ENCODE peak calls at places on chromosomes 7 and 10, in six cellular contexts. Y is astrocyte of the spinal cord; U is A549; E is CD4-positive, alpha-beta T cell; K is Caco-2; A is fibroblast of mammary gland. I is an unnamed sample.

GRCh38 chr10:10804998-10805737 is 212.5 kb upstream of the CELF2 start:
- DNase-seq in Y (peak; percentile 70), A (peak; percentile 93), K (no peak), U (peak; percentile 4), E (no peak), I (no peak)

GRCh38 chr10:67259319-67259929 is 333.6 kb downstream of the LRRTM3 start:
- DNase-seq in Y (no peak), E (no peak), K (peak; percentile 68), A (no peak), U (no peak), I (no peak)

GRCh38 chr10:81135851-81136250 is 598.1 kb downstream of the SH2D4B start:
- DNase-seq in Y (no peak), A (no peak), E (no peak), K (no peak), U (no peak), I (peak; percentile 31)

GRCh38 chr10:79178614-79179403 is 110.0 kb downstream of the ZMIZ1 start:
- DNase-seq in Y (peak; percentile 85), U (no peak), K (no peak), A (peak; percentile 88), E (no peak), I (no peak)

GRCh38 chr10:70675496-70676161 is 3.3 kb downstream of the ADAMTS14 start:
- DNase-seq in K (no peak), A (no peak), Y (no peak), E (no peak), U (no peak), I (no peak)

GRCh38 chr7:66167773-66168367 is 37.3 kb upstream of the TPST1 start:
- DNase-seq in A (peak; percentile 84), K (no peak), Y (peak; percentile 45), U (peak; percentile 65), E (no peak), I (no peak)

GRCh38 chr7:30779574-30779973 is 8.4 kb downstream of the MINDY4 start:
- DNase-seq in E (no peak), A (no peak), U (no peak), K (no peak), Y (no peak), I (no peak)

GRCh38 chr10:29248987-29249386 is 39.9 kb upstream of the LYZL1 start:
- DNase-seq in A (no peak), U (no peak), Y (no peak), E (no peak), K (no peak), I (no peak)

GRCh38 chr7:27154901-27155815 is 1.3 kb downstream of the HOXA7 start:
- DNase-seq in A (peak; percentile 59), U (no peak), Y (peak; percentile 37), K (no peak), E (no peak), I (no peak)

GRCh38 chr10:59872892-59873463 is 33.4 kb downstream of the CCDC6 start:
- DNase-seq in Y (peak; percentile 92), E (no peak), K (no peak), U (peak; percentile 17), A (peak; percentile 96), I (no peak)

GRCh38 chr7:36006656-36007229 is 146.3 kb upstream of the EEPD1 start:
- DNase-seq in U (no peak), A (no peak), E (no peak), K (no peak), Y (no peak), I (no peak)

GRCh38 chr7:50728184-50728583 is 54.5 kb downstream of the GRB10 start:
- DNase-seq in Y (peak; percentile 45), E (no peak), K (no peak), U (no peak), A (peak; percentile 59), I (no peak)

GRCh38 chr10:108230478-108231170 is 1066.1 kb upstream of the SORCS1 start:
- DNase-seq in Y (peak; percentile 22), K (no peak), E (no peak), U (no peak), A (no peak), I (no peak)

GRCh38 chr7:21526007-21526406 is 16.8 kb upstream of the DNAH11 start:
- DNase-seq in A (peak; percentile 10), U (peak; percentile 16), E (no peak), K (no peak), Y (no peak), I (no peak)

GRCh38 chr10:18020523-18020922 is 68.8 kb downstream of the SLC39A12 start:
- DNase-seq in U (no peak), A (no peak), Y (no peak), K (no peak), E (no peak), I (no peak)

GRCh38 chr7:47571355-47572100 is 10.4 kb downstream of the TNS3 start:
- DNase-seq in Y (peak; percentile 89), U (peak; percentile 81), K (no peak), E (no peak), A (peak; percentile 72), I (no peak)

GRCh38 chr7:135260930-135261721 is 27.5 kb downstream of the STRA8 start:
- DNase-seq in U (no peak), A (no peak), Y (no peak), E (no peak), K (no peak), I (no peak)

GRCh38 chr10:17425584-17426262 is 28.7 kb downstream of the ST8SIA6 start:
- DNase-seq in K (no peak), A (no peak), U (no peak), Y (no peak), E (peak; percentile 28), I (no peak)

GRCh38 chr10:91126471-91126870 is 94.0 kb upstream of the PCGF5 start:
- DNase-seq in E (no peak), U (no peak), Y (no peak), K (no peak), A (no peak), I (no peak)

GRCh38 chr10:85012305-85012704 is 683.9 kb downstream of the CCSER2 start:
- DNase-seq in K (no peak), E (no peak), A (no peak), Y (no peak), U (no peak), I (no peak)

GRCh38 chr10:79055100-79055782 is 13.5 kb upstream of the ZMIZ1 start:
- DNase-seq in Y (no peak), E (no peak), K (no peak), A (no peak), U (no peak), I (no peak)

GRCh38 chr7:150429699-150430098 is 20.7 kb upstream of the GIMAP8 start:
- DNase-seq in E (no peak), Y (no peak), U (no peak), K (no peak), A (no peak), I (no peak)

GRCh38 chr10:106722524-106722923 is 442.0 kb downstream of the SORCS1 start:
- DNase-seq in A (no peak), E (no peak), U (no peak), K (no peak), Y (no peak), I (no peak)
- TF ChIP-seq CTCF in A (no peak), E (no peak), U (no peak), K (peak; percentile 12), Y (no peak), I (no peak)

GRCh38 chr7:142939226-142939910 is at the start of gene LLCFC1:
- DNase-seq in U (peak; percentile 9), Y (no peak), K (peak; percentile 56), E (no peak), A (no peak), I (peak; percentile 51)
- TF ChIP-seq CTCF in U (no peak), Y (no peak), K (peak; percentile 43), E (no peak), A (no peak), I (peak; percentile 35)

DNA sequence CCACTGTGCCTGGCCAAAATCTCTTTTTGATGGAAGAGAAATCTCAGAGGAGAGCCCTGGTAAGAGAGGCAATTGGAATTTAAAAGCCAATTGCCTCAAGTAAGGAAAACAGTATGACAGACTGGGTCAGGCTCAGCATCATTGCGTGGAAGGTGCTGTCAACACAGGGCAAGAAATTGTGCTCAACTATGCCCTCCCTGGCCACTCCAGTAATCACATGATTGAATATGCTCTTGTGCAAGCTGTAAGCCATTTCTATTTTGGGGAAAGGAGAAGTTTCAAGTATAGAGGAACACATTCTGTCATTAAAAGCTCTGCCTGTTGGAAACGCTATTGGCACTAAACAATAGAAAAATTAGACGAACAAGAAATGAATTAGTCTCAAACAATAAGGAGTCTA is 1127.7 kb downstream of the REEP3 start:
- DNase-seq in U (peak; percentile 27), K (peak; percentile 49), E (no peak), A (no peak), Y (no peak), I (no peak)
- TF ChIP-seq CTCF in U (no peak), K (peak; percentile 22), E (no peak), A (no peak), Y (no peak), I (peak; percentile 27)

GRCh38 chr10:63595072-63595471 is 73.9 kb downstream of the REEP3 start:
- DNase-seq in U (no peak), Y (no peak), A (peak; percentile 52), K (no peak), E (no peak), I (no peak)
- TF ChIP-seq CTCF in U (no peak), Y (no peak), A (no peak), K (no peak), E (no peak), I (no peak)

GRCh38 chr7:158898025-158898424 is 41.7 kb downstream of the DYNC2I1 start:
- DNase-seq in K (no peak), U (no peak), A (no peak), E (no peak), Y (no peak), I (no peak)

GRCh38 chr7:158904599-158904998 is 48.2 kb downstream of the DYNC2I1 start:
- DNase-seq in E (no peak), K (peak; percentile 20), A (no peak), Y (no peak), U (no peak), I (no peak)

GRCh38 chr7:158903897-158904541 is 47.7 kb downstream of the DYNC2I1 start:
- DNase-seq in A (no peak), E (no peak), U (no peak), Y (no peak), K (no peak), I (no peak)

GRCh38 chr7:158907390-158907789 is 51.0 kb downstream of the DYNC2I1 start:
- DNase-seq in A (no peak), Y (no peak), E (no peak), U (no peak), K (no peak), I (no peak)

GRCh38 chr7:158902427-158902826 is 46.1 kb downstream of the DYNC2I1 start:
- DNase-seq in A (no peak), E (no peak), U (no peak), Y (no peak), K (no peak), I (no peak)
- TF ChIP-seq CTCF in A (no peak), E (no peak), U (no peak), Y (no peak), K (no peak), I (no peak)